ENCODE peak calls at places on chromosomes 3 and 15, in four cellular contexts. One of them, this sample, is unnamed.

GRCh38 chr3:12758025-12758830 is 831 bp downstream of the TMEM40 start:
- DNase-seq in neuronal stem cell: no peak
- DNase-seq in PC-3: peak
- DNase-seq in HCT116: no peak
- DNase-seq in this sample: peak

GRCh38 chr15:71601038-71601869 is 209.1 kb upstream of the NR2E3 start:
- DNase-seq in neuronal stem cell: no peak
- DNase-seq in PC-3: no peak
- DNase-seq in HCT116: no peak
- DNase-seq in this sample: no peak

GRCh38 chr3:134395103-134395502 is 20.9 kb upstream of the AMOTL2 start:
- DNase-seq in neuronal stem cell: no peak
- DNase-seq in PC-3: no peak
- DNase-seq in HCT116: no peak
- DNase-seq in this sample: no peak

GRCh38 chr3:20747736-20748135 is 561.7 kb upstream of the SGO1 start:
- DNase-seq in neuronal stem cell: no peak
- DNase-seq in PC-3: no peak
- DNase-seq in HCT116: no peak
- DNase-seq in this sample: no peak

GRCh38 chr3:51373658-51374421 is 11.3 kb upstream of the MANF start:
- DNase-seq in neuronal stem cell: no peak
- DNase-seq in PC-3: no peak
- DNase-seq in HCT116: no peak
- DNase-seq in this sample: no peak

GRCh38 chr15:63800739-63801138 is 33.0 kb downstream of the HERC1 start:
- DNase-seq in neuronal stem cell: no peak
- DNase-seq in PC-3: no peak
- DNase-seq in HCT116: no peak
- DNase-seq in this sample: no peak

GRCh38 chr3:189186093-189186492 is 14.3 kb downstream of the TPRG1 start:
- DNase-seq in neuronal stem cell: no peak
- DNase-seq in PC-3: no peak
- DNase-seq in HCT116: no peak
- DNase-seq in this sample: no peak

GRCh38 chr3:136817448-136817847 is 1.5 kb upstream of the SLC35G2 start:
- DNase-seq in neuronal stem cell: no peak
- DNase-seq in PC-3: no peak
- DNase-seq in HCT116: no peak
- DNase-seq in this sample: no peak

GRCh38 chr3:37696661-37697060 is 165.0 kb upstream of the CTDSPL start:
- DNase-seq in neuronal stem cell: no peak
- DNase-seq in PC-3: no peak
- DNase-seq in HCT116: no peak
- DNase-seq in this sample: no peak

GRCh38 chr3:144031938-144032337 is 60.3 kb downstream of the DIPK2A start:
- DNase-seq in neuronal stem cell: no peak
- DNase-seq in PC-3: peak
- DNase-seq in HCT116: no peak
- DNase-seq in this sample: no peak

GRCh38 chr15:53716909-53717878 is 42.3 kb downstream of the WDR72 start:
- DNase-seq in neuronal stem cell: no peak
- DNase-seq in PC-3: peak
- DNase-seq in HCT116: no peak
- DNase-seq in this sample: no peak

GRCh38 chr3:8443829-8444791 is 57.5 kb upstream of the LMCD1 start:
- DNase-seq in neuronal stem cell: peak
- DNase-seq in PC-3: peak
- DNase-seq in HCT116: peak
- DNase-seq in this sample: peak

GRCh38 chr15:40441736-40442531 is 1.2 kb downstream of the BAHD1 start:
- DNase-seq in neuronal stem cell: no peak
- DNase-seq in PC-3: no peak
- DNase-seq in HCT116: no peak
- DNase-seq in this sample: peak

GRCh38 chr15:66131200-66131599 is 122.3 kb downstream of the MEGF11 start:
- DNase-seq in neuronal stem cell: no peak
- DNase-seq in PC-3: no peak
- DNase-seq in HCT116: no peak
- DNase-seq in this sample: no peak

GRCh38 chr3:128945041-128945877 is 48.6 kb downstream of the CFAP92 start:
- DNase-seq in neuronal stem cell: no peak
- DNase-seq in PC-3: no peak
- DNase-seq in HCT116: no peak
- DNase-seq in this sample: no peak

GRCh38 chr15:38252481-38253311 is at the start of gene SPRED1:
- DNase-seq in neuronal stem cell: peak
- DNase-seq in PC-3: peak
- DNase-seq in HCT116: no peak
- DNase-seq in this sample: peak

GRCh38 chr3:51677358-51677757 is 6.3 kb downstream of the TEX264 start:
- DNase-seq in neuronal stem cell: no peak
- DNase-seq in PC-3: no peak
- DNase-seq in HCT116: no peak
- DNase-seq in this sample: no peak

GRCh38 chr3:188914556-188914955 is 257.2 kb upstream of the TPRG1 start:
- DNase-seq in neuronal stem cell: no peak
- DNase-seq in PC-3: peak
- DNase-seq in HCT116: no peak
- DNase-seq in this sample: no peak

GRCh38 chr3:133754973-133755828 is 9.0 kb downstream of the TF start:
- DNase-seq in neuronal stem cell: no peak
- DNase-seq in PC-3: no peak
- DNase-seq in HCT116: no peak
- DNase-seq in this sample: no peak

GRCh38 chr15:37059051-37059450 is 41.3 kb downstream of the MEIS2 start:
- DNase-seq in neuronal stem cell: no peak
- DNase-seq in PC-3: peak
- DNase-seq in HCT116: peak
- DNase-seq in this sample: no peak

GRCh38 chr3:87370007-87370406 is 93.6 kb upstream of the POU1F1 start:
- DNase-seq in neuronal stem cell: no peak
- DNase-seq in PC-3: no peak
- DNase-seq in HCT116: no peak
- DNase-seq in this sample: no peak

GRCh38 chr3:171277456-171278406 is 182.5 kb downstream of the TNIK start:
- DNase-seq in neuronal stem cell: no peak
- DNase-seq in PC-3: no peak
- DNase-seq in HCT116: no peak
- DNase-seq in this sample: no peak

GRCh38 chr15:58410353-58410752 is 21.4 kb upstream of the LIPC start:
- DNase-seq in neuronal stem cell: no peak
- DNase-seq in PC-3: no peak
- DNase-seq in HCT116: no peak
- DNase-seq in this sample: no peak

GRCh38 chr15:34607832-34608231 is 24.4 kb upstream of the GOLGA8B start:
- DNase-seq in neuronal stem cell: no peak
- DNase-seq in PC-3: no peak
- DNase-seq in HCT116: no peak
- DNase-seq in this sample: no peak

GRCh38 chr3:44058022-44058867 is 183.4 kb upstream of the TOPAZ1 start:
- DNase-seq in neuronal stem cell: no peak
- DNase-seq in PC-3: peak
- DNase-seq in HCT116: no peak
- DNase-seq in this sample: peak

GRCh38 chr3:196063456-196063855 is 18.4 kb downstream of the TFRC start:
- DNase-seq in neuronal stem cell: no peak
- DNase-seq in PC-3: no peak
- DNase-seq in HCT116: no peak
- DNase-seq in this sample: no peak

GRCh38 chr3:36796896-36797295 is 32.5 kb upstream of the DCLK3 start:
- DNase-seq in neuronal stem cell: no peak
- DNase-seq in PC-3: peak
- DNase-seq in HCT116: no peak
- DNase-seq in this sample: no peak

GRCh38 chr15:82952156-82953081 is at the start of gene HOMER2:
- DNase-seq in neuronal stem cell: peak
- DNase-seq in PC-3: peak
- DNase-seq in HCT116: no peak
- DNase-seq in this sample: peak

GRCh38 chr15:82946155-82946701 is 6.3 kb downstream of the HOMER2 start:
- DNase-seq in neuronal stem cell: no peak
- DNase-seq in PC-3: no peak
- DNase-seq in HCT116: no peak
- DNase-seq in this sample: no peak

GRCh38 chr15:82950295-82950694 is 2.2 kb downstream of the HOMER2 start:
- DNase-seq in neuronal stem cell: no peak
- DNase-seq in PC-3: no peak
- DNase-seq in HCT116: no peak
- DNase-seq in this sample: no peak

GRCh38 chr15:82950746-82951370 is 1.7 kb downstream of the HOMER2 start:
- DNase-seq in neuronal stem cell: no peak
- DNase-seq in PC-3: peak
- DNase-seq in HCT116: no peak
- DNase-seq in this sample: no peak

GRCh38 chr15:82951472-82952155 is 906 bp downstream of the HOMER2 start:
- DNase-seq in neuronal stem cell: no peak
- DNase-seq in PC-3: peak
- DNase-seq in HCT116: no peak
- DNase-seq in this sample: no peak
- H3K4me3 ChIP-seq in neuronal stem cell: peak
- H3K4me3 ChIP-seq in PC-3: peak
- H3K4me3 ChIP-seq in HCT116: no peak
- H3K4me3 ChIP-seq in this sample: peak

DNA sequence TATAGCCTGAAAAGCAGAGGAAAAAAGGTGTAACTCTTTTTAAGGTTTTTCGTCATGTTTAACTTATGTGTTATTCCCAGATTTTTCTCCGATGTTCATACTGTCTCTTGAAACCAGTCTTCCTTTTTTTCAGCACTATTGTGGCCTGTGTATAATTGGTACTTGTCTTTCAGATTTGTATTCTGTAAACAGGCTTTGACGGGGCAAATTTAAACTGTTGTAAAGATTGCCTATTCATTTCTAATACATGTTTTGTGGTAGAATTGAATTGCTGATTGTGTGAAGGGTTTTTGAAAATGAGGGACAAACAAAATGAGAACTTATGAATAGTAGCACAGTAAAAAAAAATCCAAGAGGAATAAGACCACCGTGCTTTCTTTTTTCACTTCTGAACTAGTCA is 33.6 kb downstream of the AKAP13 start:
- DNase-seq in neuronal stem cell: no peak
- DNase-seq in PC-3: no peak
- DNase-seq in HCT116: no peak
- DNase-seq in this sample: no peak
- H3K4me3 ChIP-seq in neuronal stem cell: no peak
- H3K4me3 ChIP-seq in PC-3: peak
- H3K4me3 ChIP-seq in HCT116: no peak
- H3K4me3 ChIP-seq in this sample: no peak

DNA sequence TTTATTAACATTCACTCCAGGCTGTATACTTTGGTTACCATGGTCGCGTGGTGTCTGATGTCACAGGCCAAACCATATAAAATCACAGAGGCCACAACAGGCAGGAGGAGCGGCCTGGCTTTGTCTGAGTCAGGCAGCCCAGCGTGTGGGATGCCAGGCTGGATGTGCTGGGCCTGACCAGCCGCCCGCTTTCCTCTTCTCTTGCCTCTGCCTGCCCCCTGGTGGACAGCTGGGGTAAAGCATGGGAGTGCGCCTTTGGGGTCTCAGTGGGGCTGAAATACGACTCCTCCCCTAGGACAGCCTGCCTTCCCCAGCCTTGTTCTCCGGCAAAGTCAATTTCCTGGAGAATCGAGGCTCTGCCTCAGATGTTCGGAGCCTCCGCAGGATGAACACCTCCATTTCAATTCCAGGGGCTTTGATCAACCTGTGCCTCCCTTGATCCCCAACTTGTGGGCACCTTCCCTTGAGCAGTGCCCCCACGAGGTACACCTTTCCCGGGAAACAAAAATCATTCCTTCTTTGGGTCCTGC is 78.2 kb downstream of the CCNL1 start:
- DNase-seq in neuronal stem cell: peak
- DNase-seq in PC-3: peak
- DNase-seq in HCT116: peak
- DNase-seq in this sample: peak
- H3K4me3 ChIP-seq in neuronal stem cell: no peak
- H3K4me3 ChIP-seq in PC-3: peak
- H3K4me3 ChIP-seq in HCT116: peak
- H3K4me3 ChIP-seq in this sample: no peak

GRCh38 chr3:112497897-112498548 is 1.2 kb downstream of the BTLA start:
- DNase-seq in neuronal stem cell: no peak
- DNase-seq in PC-3: no peak
- DNase-seq in HCT116: no peak
- DNase-seq in this sample: no peak

GRCh38 chr3:112500621-112501020 is 1.3 kb upstream of the BTLA start:
- DNase-seq in neuronal stem cell: peak
- DNase-seq in PC-3: no peak
- DNase-seq in HCT116: no peak
- DNase-seq in this sample: no peak

GRCh38 chr3:112498916-112499315 is 356 bp downstream of the BTLA start:
- DNase-seq in neuronal stem cell: no peak
- DNase-seq in PC-3: no peak
- DNase-seq in HCT116: no peak
- DNase-seq in this sample: no peak

GRCh38 chr3:112499328-112499727 is at the start of gene BTLA:
- DNase-seq in neuronal stem cell: no peak
- DNase-seq in PC-3: no peak
- DNase-seq in HCT116: no peak
- DNase-seq in this sample: no peak

GRCh38 chr3:112496368-112497067 is 2.8 kb downstream of the BTLA start:
- DNase-seq in neuronal stem cell: no peak
- DNase-seq in PC-3: no peak
- DNase-seq in HCT116: no peak
- DNase-seq in this sample: no peak
- H3K4me3 ChIP-seq in neuronal stem cell: no peak
- H3K4me3 ChIP-seq in PC-3: no peak
- H3K4me3 ChIP-seq in HCT116: no peak
- H3K4me3 ChIP-seq in this sample: no peak

GRCh38 chr3:141386611-141387110 is 18.4 kb downstream of the ZBTB38 start:
- DNase-seq in neuronal stem cell: no peak
- DNase-seq in PC-3: no peak
- DNase-seq in HCT116: no peak
- DNase-seq in this sample: no peak
- H3K4me3 ChIP-seq in neuronal stem cell: no peak
- H3K4me3 ChIP-seq in PC-3: no peak
- H3K4me3 ChIP-seq in HCT116: no peak
- H3K4me3 ChIP-seq in this sample: no peak